ENCODE peak calls at places on chromosome 12, in four cellular contexts. J, I, Q and D are unnamed samples.

GRCh38 chr12:110266980-110267620 is 13.9 kb upstream of the ATP2A2 start:
- DNase-seq in J (peak), I (no peak), Q (no peak), D (no peak)

GRCh38 chr12:15599266-15600037 is 189.7 kb downstream of the EPS8 start:
- DNase-seq in J (no peak), I (no peak), Q (no peak), D (no peak)

GRCh38 chr12:44972746-44973421 is 78.0 kb downstream of the DBX2 start:
- DNase-seq in J (peak), I (no peak), Q (no peak), D (no peak)

GRCh38 chr12:50520808-50521207 is 16.0 kb downstream of the DIP2B start:
- DNase-seq in J (no peak), I (no peak), Q (no peak), D (no peak)

GRCh38 chr12:31117203-31118011 is 43.7 kb downstream of the DDX11 start:
- DNase-seq in J (peak), I (peak), Q (no peak), D (peak)

GRCh38 chr12:132886529-132887477 is 602 bp downstream of the CHFR start:
- DNase-seq in J (peak), I (peak), Q (no peak), D (no peak)

GRCh38 chr12:22626429-22626828 is 1.5 kb downstream of the ETNK1 start:
- DNase-seq in J (peak), I (no peak), Q (no peak), D (no peak)

GRCh38 chr12:90695415-90695814 is 259.6 kb downstream of the CCER1 start:
- DNase-seq in J (no peak), I (no peak), Q (no peak), D (no peak)

GRCh38 chr12:86735072-86735471 is 478.9 kb upstream of the MGAT4C start:
- DNase-seq in J (no peak), I (no peak), Q (no peak), D (no peak)

GRCh38 chr12:10363922-10364838 is 25.7 kb downstream of the KLRK1 start:
- DNase-seq in J (peak), I (no peak), Q (no peak), D (peak)

GRCh38 chr12:82186282-82186681 is 171.9 kb downstream of the CCDC59 start:
- DNase-seq in J (no peak), I (no peak), Q (no peak), D (no peak)

GRCh38 chr12:103013741-103014140 is 56.3 kb downstream of the ASCL1 start:
- DNase-seq in J (no peak), I (no peak), Q (no peak), D (no peak)

GRCh38 chr12:57783466-57783801 is 847 bp downstream of the TSFM start:
- DNase-seq in J (no peak), I (no peak), Q (no peak), D (no peak)

GRCh38 chr12:52603314-52603713 is 2.1 kb upstream of the KRT72 start:
- DNase-seq in J (no peak), I (no peak), Q (no peak), D (no peak)

GRCh38 chr12:96192926-96193573 is 1.1 kb upstream of the ELK3 start:
- DNase-seq in J (peak), I (no peak), Q (no peak), D (no peak)

GRCh38 chr12:114789276-114789675 is 105.3 kb upstream of the TBX3 start:
- DNase-seq in J (no peak), I (no peak), Q (no peak), D (no peak)

GRCh38 chr12:120999191-121000120 is 16.8 kb downstream of the C12orf43 start:
- DNase-seq in J (no peak), I (no peak), Q (no peak), D (peak)

GRCh38 chr12:53991077-53991460 is 6.1 kb downstream of the HOXC10 start:
- DNase-seq in J (no peak), I (peak), Q (no peak), D (no peak)

GRCh38 chr12:118541945-118542344 is 165.6 kb downstream of the SUDS3 start:
- DNase-seq in J (peak), I (no peak), Q (no peak), D (no peak)

GRCh38 chr12:75591628-75592027 is 80.2 kb upstream of the KRR1 start:
- DNase-seq in J (no peak), I (no peak), Q (no peak), D (no peak)

GRCh38 chr12:18723752-18724151 is 14.1 kb downstream of the PLCZ1 start:
- DNase-seq in J (no peak), I (no peak), Q (no peak), D (no peak)

GRCh38 chr12:34097213-34097612 is 74.9 kb downstream of the ALG10 start:
- DNase-seq in J (no peak), I (no peak), Q (no peak), D (no peak)

GRCh38 chr12:102484017-102484731 is 3.8 kb upstream of the IGF1 start:
- DNase-seq in J (peak), I (peak), Q (no peak), D (no peak)

GRCh38 chr12:25018146-25018545 is 69.2 kb upstream of the BCAT1 start:
- DNase-seq in J (no peak), I (no peak), Q (no peak), D (no peak)

GRCh38 chr12:25017336-25017735 is 68.4 kb upstream of the BCAT1 start:
- DNase-seq in J (no peak), I (no peak), Q (no peak), D (no peak)

GRCh38 chr12:25025260-25025659 is 76.4 kb upstream of the BCAT1 start:
- DNase-seq in J (no peak), I (no peak), Q (no peak), D (no peak)

GRCh38 chr12:25023808-25024207 is 74.9 kb upstream of the BCAT1 start:
- DNase-seq in J (no peak), I (no peak), Q (no peak), D (no peak)

GRCh38 chr12:25020621-25021243 is 71.8 kb upstream of the BCAT1 start:
- DNase-seq in J (no peak), I (no peak), Q (no peak), D (no peak)
- TF ChIP-seq POLR2AphosphoS5 in J (no peak), I (no peak), Q (no peak), D (no peak)

GRCh38 chr12:25829192-25829591 is 129.3 kb upstream of the RASSF8 start:
- DNase-seq in J (no peak), I (no peak), Q (no peak), D (no peak)
- TF ChIP-seq CTCF in J (no peak), I (no peak), Q (no peak), D (no peak)

GRCh38 chr12:117127933-117128823 is 29.0 kb upstream of the TESC start:
- DNase-seq in J (no peak), I (no peak), Q (no peak), D (no peak)
- TF ChIP-seq POLR2AphosphoS5 in J (peak), I (no peak), Q (no peak), D (no peak)

GRCh38 chr12:26092706-26093105 is 32.1 kb downstream of the BHLHE41 start:
- DNase-seq in J (no peak), I (no peak), Q (no peak), D (no peak)

GRCh38 chr12:26097046-26097878 is 27.6 kb downstream of the BHLHE41 start:
- DNase-seq in J (peak), I (peak), Q (peak), D (peak)

GRCh38 chr12:26088999-26089398 is 35.8 kb downstream of the BHLHE41 start:
- DNase-seq in J (no peak), I (no peak), Q (no peak), D (no peak)

GRCh38 chr12:26090853-26091510 is 33.9 kb downstream of the BHLHE41 start:
- DNase-seq in J (no peak), I (no peak), Q (no peak), D (no peak)

GRCh38 chr12:26091837-26092236 is 33.0 kb downstream of the BHLHE41 start:
- DNase-seq in J (no peak), I (no peak), Q (no peak), D (no peak)
- TF ChIP-seq CTCF in J (no peak), I (no peak), Q (no peak), D (no peak)

GRCh38 chr12:25052191-25053020 is 103.5 kb upstream of the BCAT1 start:
- DNase-seq in J (peak), I (no peak), Q (no peak), D (peak)
- TF ChIP-seq POLR2AphosphoS5 in J (no peak), I (no peak), Q (no peak), D (no peak)

GRCh38 chr12:122974892-122975789 is at the start of gene OGFOD2:
- DNase-seq in J (peak), I (peak), Q (peak), D (peak)
- TF ChIP-seq CTCF in J (no peak), I (no peak), Q (no peak), D (no peak)

GRCh38 chr12:58920102-58920955 is at the start of gene LRIG3:
- DNase-seq in J (peak), I (peak), Q (peak), D (peak)
- TF ChIP-seq POLR2AphosphoS5 in J (no peak), I (peak), Q (peak), D (peak)

GRCh38 chr12:2891240-2892053 is 756 bp downstream of the TULP3 start:
- DNase-seq in J (peak), I (no peak), Q (peak), D (no peak)
- TF ChIP-seq CTCF in J (no peak), I (no peak), Q (no peak), D (no peak)

GRCh38 chr12:77603923-77604322 is 226.8 kb upstream of the NAV3 start:
- DNase-seq in J (no peak), I (no peak), Q (no peak), D (no peak)
- TF ChIP-seq POLR2AphosphoS5 in J (no peak), I (no peak), Q (no peak), D (no peak)

DNA sequence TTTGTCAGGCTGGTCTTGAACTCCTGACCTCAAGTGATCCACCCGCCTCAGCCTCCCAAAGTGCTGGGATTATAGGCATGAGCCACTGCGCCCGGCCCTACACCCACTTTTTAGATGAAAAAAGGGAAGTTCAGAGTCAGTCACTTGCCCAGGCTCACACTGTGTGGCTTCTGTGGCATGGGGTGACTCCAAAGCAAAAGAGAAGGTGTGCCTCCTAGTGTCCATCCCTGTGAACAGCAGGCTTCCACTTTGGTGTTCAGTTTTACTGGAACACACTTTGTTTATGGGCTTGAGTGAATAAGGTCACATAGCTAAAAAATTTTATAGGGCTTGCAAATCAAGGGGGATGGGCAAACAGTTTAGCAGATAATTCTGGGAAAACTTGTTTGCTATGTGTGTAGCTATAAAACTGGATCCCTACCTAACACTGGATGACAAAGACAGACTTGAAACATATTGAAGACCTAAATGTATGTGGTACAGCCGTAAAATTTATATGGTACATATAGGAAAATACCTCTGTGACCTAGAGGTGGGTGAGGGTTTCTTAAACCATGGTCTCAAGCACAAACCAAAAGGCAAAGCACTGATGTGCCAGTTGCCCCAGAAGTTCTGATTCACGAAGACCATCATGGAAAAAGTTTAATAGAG is 54.9 kb downstream of the EID3 start:
- DNase-seq in J (peak), I (peak), Q (no peak), D (peak)
- TF ChIP-seq CTCF in J (peak), I (peak), Q (peak), D (peak)